ENCODE peak calls at places on chromosomes 3 and 15, in four cellular contexts. M is endodermal cell, J is GM20000, W is mucosa of descending colon. Q is an unnamed sample.

GRCh38 chr3:194867270-194867983 is 181.7 kb downstream of the FAM43A start:
- DNase-seq in M (no peak), J (no peak), W (peak; percentile 68), Q (no peak)

GRCh38 chr3:62888180-62888579 is 13.0 kb upstream of the CADPS start:
- DNase-seq in M (peak; percentile 82), J (no peak), W (no peak), Q (no peak)

GRCh38 chr3:196969001-196969659 is 497 bp upstream of the PIGZ start:
- DNase-seq in J (peak; percentile 88), M (peak; percentile 75), W (no peak), Q (no peak)

GRCh38 chr3:58173029-58173669 is 37.6 kb downstream of the DNASE1L3 start:
- DNase-seq in M (peak; percentile 64), J (no peak), W (no peak), Q (no peak)

GRCh38 chr15:65377976-65378366 is at the start of gene IGDCC3:
- DNase-seq in J (no peak), M (peak; percentile 91), W (no peak), Q (no peak)

GRCh38 chr3:180804871-180805430 is 107.5 kb upstream of the FXR1 start:
- DNase-seq in M (peak; percentile 85), J (no peak), W (no peak), Q (no peak)

GRCh38 chr15:31338879-31339557 is 12.4 kb downstream of the KLF13 start:
- DNase-seq in J (peak; percentile 66), W (peak; percentile 43), M (no peak), Q (peak; percentile 73)

GRCh38 chr3:114879059-114880031 is 267.7 kb downstream of the ZBTB20 start:
- DNase-seq in W (no peak), M (no peak), J (peak; percentile 13), Q (no peak)

GRCh38 chr15:39110336-39110735 is 470.5 kb upstream of the THBS1 start:
- DNase-seq in M (no peak), W (no peak), J (no peak), Q (no peak)

DNA sequence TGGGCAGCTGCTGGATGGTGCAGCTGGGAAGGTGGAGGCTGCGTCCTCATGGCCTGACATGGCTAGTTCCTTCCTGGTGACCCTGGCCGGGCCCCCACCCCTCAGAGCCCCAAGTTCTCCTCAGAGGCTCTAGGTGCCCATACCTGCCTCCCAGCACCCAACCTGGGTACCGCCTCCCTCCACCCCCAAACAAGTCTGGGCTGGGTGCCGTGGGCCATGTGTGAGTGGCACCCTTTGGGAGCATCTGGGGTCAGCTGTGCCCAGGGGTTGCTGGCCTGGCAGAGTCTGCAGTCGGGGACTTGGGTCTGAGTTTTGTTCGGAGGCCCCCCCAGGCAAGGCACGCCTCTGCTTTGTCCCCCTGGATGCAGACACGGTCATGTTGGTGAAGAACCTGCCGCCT is 10.5 kb downstream of the PLXNA1 start:
- DNase-seq in M (no peak), J (no peak), W (no peak), Q (no peak)
- TF ChIP-seq CTCF in M (no peak), J (no peak), W (no peak), Q (no peak)

GRCh38 chr3:136258199-136258598 is 8.1 kb downstream of the PCCB start:
- DNase-seq in W (no peak), J (no peak), M (no peak), Q (no peak)

GRCh38 chr3:136263251-136263650 is 13.1 kb downstream of the PCCB start:
- DNase-seq in W (no peak), M (no peak), J (no peak), Q (no peak)

GRCh38 chr3:136262559-136262958 is 12.4 kb downstream of the PCCB start:
- DNase-seq in M (no peak), W (no peak), J (no peak), Q (no peak)

GRCh38 chr3:136266468-136266867 is 16.3 kb downstream of the PCCB start:
- DNase-seq in J (no peak), M (no peak), W (no peak), Q (no peak)

GRCh38 chr3:136261826-136262225 is 11.7 kb downstream of the PCCB start:
- DNase-seq in W (no peak), J (no peak), M (no peak), Q (no peak)
- TF ChIP-seq CTCF in W (no peak), J (no peak), M (no peak), Q (no peak)

GRCh38 chr15:62326460-62327011 is 161.5 kb upstream of the C2CD4B start:
- DNase-seq in J (no peak), W (no peak), M (no peak), Q (no peak)

GRCh38 chr15:62324382-62324781 is 159.3 kb upstream of the C2CD4B start:
- DNase-seq in J (no peak), M (no peak), W (no peak), Q (no peak)

GRCh38 chr15:62323353-62323752 is 158.3 kb upstream of the C2CD4B start:
- DNase-seq in W (no peak), J (no peak), M (no peak), Q (no peak)

GRCh38 chr15:62325597-62325996 is 160.5 kb upstream of the C2CD4B start:
- DNase-seq in W (no peak), M (no peak), J (no peak), Q (no peak)

DNA sequence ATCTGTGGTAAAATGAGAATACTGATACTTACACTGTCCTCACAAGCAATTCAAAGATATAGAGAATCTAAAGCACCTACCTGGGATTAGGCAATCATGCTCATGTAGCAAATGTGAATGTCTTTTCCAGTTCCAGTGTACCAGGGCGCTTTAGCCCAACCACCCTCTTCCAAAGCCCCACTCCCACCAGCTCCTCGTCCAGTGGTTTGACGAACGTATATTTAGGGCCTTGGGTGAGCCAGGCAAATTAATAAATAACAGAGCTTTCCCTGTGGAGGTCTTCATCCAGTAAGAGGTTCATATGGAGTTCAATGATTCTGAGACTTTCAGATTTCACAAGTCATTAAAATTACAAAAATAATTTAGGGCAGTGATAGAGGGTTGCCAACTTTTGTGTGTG is 162.3 kb upstream of the C2CD4B start:
- DNase-seq in M (no peak), W (no peak), J (no peak), Q (no peak)
- TF ChIP-seq CTCF in M (no peak), W (no peak), J (no peak), Q (no peak)

GRCh38 chr3:123296261-123296660 is 94.5 kb downstream of the SEC22A start:
- DNase-seq in M (no peak), J (no peak), W (no peak), Q (no peak)

GRCh38 chr3:123296836-123297626 is 95.3 kb downstream of the SEC22A start:
- DNase-seq in W (no peak), J (no peak), M (no peak), Q (no peak)

GRCh38 chr3:123294296-123294938 is 92.7 kb downstream of the SEC22A start:
- DNase-seq in J (no peak), W (no peak), M (no peak), Q (no peak)

GRCh38 chr3:123295171-123295900 is 93.6 kb downstream of the SEC22A start:
- DNase-seq in W (no peak), J (no peak), M (no peak), Q (no peak)

GRCh38 chr3:123295901-123296250 is 94.1 kb downstream of the SEC22A start:
- DNase-seq in M (no peak), W (no peak), J (no peak), Q (no peak)
- TF ChIP-seq CTCF in M (no peak), W (no peak), J (no peak), Q (no peak)

GRCh38 chr3:140850210-140850955 is 91.3 kb upstream of the SLC25A36 start:
- DNase-seq in J (no peak), W (no peak), M (no peak), Q (no peak)

GRCh38 chr3:140844072-140844471 is 97.6 kb upstream of the SLC25A36 start:
- DNase-seq in W (no peak), M (no peak), J (no peak), Q (no peak)

GRCh38 chr3:140843656-140844055 is 98.0 kb upstream of the SLC25A36 start:
- DNase-seq in W (no peak), M (no peak), J (peak; percentile 8), Q (no peak)

GRCh38 chr3:140845878-140846277 is 95.8 kb upstream of the SLC25A36 start:
- DNase-seq in M (no peak), J (peak; percentile 33), W (no peak), Q (no peak)

GRCh38 chr3:140848675-140849074 is 93.0 kb upstream of the SLC25A36 start:
- DNase-seq in J (no peak), W (no peak), M (no peak), Q (no peak)
- TF ChIP-seq CTCF in J (no peak), W (no peak), M (no peak), Q (no peak)

GRCh38 chr15:68389041-68389930 is 42.7 kb downstream of the ITGA11 start:
- DNase-seq in M (peak; percentile 71), W (no peak), J (no peak), Q (no peak)
- TF ChIP-seq CTCF in M (peak; percentile 53), W (no peak), J (no peak), Q (no peak)

Q was measured in AG09319.